ENCODE peak calls at places on chromosomes 11 and 22, in nine cellular contexts. One of them, this sample, is unnamed.

GRCh38 chr11:130786987-130787688 is 129.1 kb downstream of the SNX19 start:
- DNase-seq in HCT116: no peak
- DNase-seq in stomach: no peak
- DNase-seq in suprapubic skin: no peak
- DNase-seq in H1: no peak
- DNase-seq in transverse colon: no peak
- DNase-seq in spleen: no peak
- DNase-seq in breast epithelium: no peak
- DNase-seq in endothelial cell of umbilical vein: peak
- DNase-seq in this sample: no peak

GRCh38 chr22:25069758-25070461 is 117.4 kb downstream of the KIAA1671 start:
- DNase-seq in HCT116: no peak
- DNase-seq in stomach: no peak
- DNase-seq in suprapubic skin: no peak
- DNase-seq in H1: no peak
- DNase-seq in transverse colon: no peak
- DNase-seq in spleen: no peak
- DNase-seq in breast epithelium: no peak
- DNase-seq in endothelial cell of umbilical vein: peak
- DNase-seq in this sample: no peak

GRCh38 chr11:44463751-44464150 is 101.7 kb upstream of the CD82 start:
- DNase-seq in HCT116: no peak
- DNase-seq in stomach: no peak
- DNase-seq in suprapubic skin: peak
- DNase-seq in H1: no peak
- DNase-seq in transverse colon: no peak
- DNase-seq in spleen: peak
- DNase-seq in breast epithelium: no peak
- DNase-seq in endothelial cell of umbilical vein: no peak
- DNase-seq in this sample: no peak

GRCh38 chr22:25555506-25556060 is 8.9 kb upstream of the GRK3 start:
- DNase-seq in HCT116: no peak
- DNase-seq in stomach: no peak
- DNase-seq in suprapubic skin: no peak
- DNase-seq in H1: no peak
- DNase-seq in transverse colon: no peak
- DNase-seq in spleen: no peak
- DNase-seq in breast epithelium: no peak
- DNase-seq in endothelial cell of umbilical vein: no peak
- DNase-seq in this sample: no peak

GRCh38 chr11:74896311-74896710 is 52.6 kb downstream of the XRRA1 start:
- DNase-seq in HCT116: no peak
- DNase-seq in stomach: no peak
- DNase-seq in suprapubic skin: no peak
- DNase-seq in H1: no peak
- DNase-seq in transverse colon: peak
- DNase-seq in spleen: no peak
- DNase-seq in breast epithelium: no peak
- DNase-seq in endothelial cell of umbilical vein: no peak
- DNase-seq in this sample: no peak

GRCh38 chr11:7060828-7061227 is 28.0 kb upstream of the RBMXL2 start:
- DNase-seq in HCT116: no peak
- DNase-seq in stomach: no peak
- DNase-seq in suprapubic skin: no peak
- DNase-seq in H1: no peak
- DNase-seq in transverse colon: no peak
- DNase-seq in spleen: no peak
- DNase-seq in breast epithelium: no peak
- DNase-seq in endothelial cell of umbilical vein: peak
- DNase-seq in this sample: no peak

GRCh38 chr22:46352691-46353386 is 17.3 kb downstream of the TRMU start:
- DNase-seq in HCT116: no peak
- DNase-seq in stomach: peak
- DNase-seq in suprapubic skin: no peak
- DNase-seq in H1: no peak
- DNase-seq in transverse colon: peak
- DNase-seq in spleen: peak
- DNase-seq in breast epithelium: peak
- DNase-seq in endothelial cell of umbilical vein: no peak
- DNase-seq in this sample: no peak

GRCh38 chr11:35511666-35512065 is 13.8 kb downstream of the PAMR1 start:
- DNase-seq in HCT116: no peak
- DNase-seq in stomach: no peak
- DNase-seq in suprapubic skin: no peak
- DNase-seq in H1: no peak
- DNase-seq in transverse colon: no peak
- DNase-seq in spleen: no peak
- DNase-seq in breast epithelium: no peak
- DNase-seq in endothelial cell of umbilical vein: no peak
- DNase-seq in this sample: no peak

GRCh38 chr11:697028-697491 is 1.4 kb downstream of the TMEM80 start:
- DNase-seq in HCT116: no peak
- DNase-seq in stomach: no peak
- DNase-seq in suprapubic skin: peak
- DNase-seq in H1: no peak
- DNase-seq in transverse colon: no peak
- DNase-seq in spleen: no peak
- DNase-seq in breast epithelium: no peak
- DNase-seq in endothelial cell of umbilical vein: no peak
- DNase-seq in this sample: no peak

GRCh38 chr11:33633251-33634003 is 67.2 kb downstream of the C11orf91 start:
- DNase-seq in HCT116: peak
- DNase-seq in stomach: no peak
- DNase-seq in suprapubic skin: no peak
- DNase-seq in H1: peak
- DNase-seq in transverse colon: peak
- DNase-seq in spleen: no peak
- DNase-seq in breast epithelium: no peak
- DNase-seq in endothelial cell of umbilical vein: no peak
- DNase-seq in this sample: no peak

GRCh38 chr11:34256591-34256990 is 101.2 kb downstream of the ABTB2 start:
- DNase-seq in HCT116: no peak
- DNase-seq in stomach: no peak
- DNase-seq in suprapubic skin: no peak
- DNase-seq in H1: no peak
- DNase-seq in transverse colon: no peak
- DNase-seq in spleen: no peak
- DNase-seq in breast epithelium: no peak
- DNase-seq in endothelial cell of umbilical vein: no peak
- DNase-seq in this sample: no peak

GRCh38 chr22:50481045-50481439 is 301 bp upstream of the ADM2 start:
- DNase-seq in HCT116: no peak
- DNase-seq in stomach: no peak
- DNase-seq in suprapubic skin: no peak
- DNase-seq in H1: no peak
- DNase-seq in transverse colon: no peak
- DNase-seq in spleen: no peak
- DNase-seq in breast epithelium: no peak
- DNase-seq in endothelial cell of umbilical vein: no peak
- DNase-seq in this sample: no peak

GRCh38 chr11:67006029-67006884 is 16.7 kb upstream of the SYT12 start:
- DNase-seq in HCT116: peak
- DNase-seq in stomach: no peak
- DNase-seq in suprapubic skin: no peak
- DNase-seq in H1: no peak
- DNase-seq in transverse colon: no peak
- DNase-seq in spleen: no peak
- DNase-seq in breast epithelium: no peak
- DNase-seq in endothelial cell of umbilical vein: no peak
- DNase-seq in this sample: peak

GRCh38 chr11:44047931-44048431 is at the start of gene ACCSL:
- DNase-seq in HCT116: no peak
- DNase-seq in stomach: no peak
- DNase-seq in suprapubic skin: no peak
- DNase-seq in H1: no peak
- DNase-seq in transverse colon: no peak
- DNase-seq in spleen: no peak
- DNase-seq in breast epithelium: no peak
- DNase-seq in endothelial cell of umbilical vein: no peak
- DNase-seq in this sample: no peak

GRCh38 chr22:28983788-28984441 is 77.7 kb downstream of the C22orf31 start:
- DNase-seq in HCT116: no peak
- DNase-seq in stomach: no peak
- DNase-seq in suprapubic skin: no peak
- DNase-seq in H1: no peak
- DNase-seq in transverse colon: no peak
- DNase-seq in spleen: no peak
- DNase-seq in breast epithelium: no peak
- DNase-seq in endothelial cell of umbilical vein: no peak
- DNase-seq in this sample: no peak

GRCh38 chr11:66856496-66857233 is at the start of gene LRFN4:
- DNase-seq in HCT116: no peak
- DNase-seq in stomach: peak
- DNase-seq in suprapubic skin: no peak
- DNase-seq in H1: no peak
- DNase-seq in transverse colon: peak
- DNase-seq in spleen: peak
- DNase-seq in breast epithelium: no peak
- DNase-seq in endothelial cell of umbilical vein: no peak
- DNase-seq in this sample: peak

GRCh38 chr22:48316245-48316875 is 1511.3 kb downstream of the BRD1 start:
- DNase-seq in HCT116: no peak
- DNase-seq in stomach: peak
- DNase-seq in suprapubic skin: peak
- DNase-seq in H1: no peak
- DNase-seq in transverse colon: no peak
- DNase-seq in spleen: peak
- DNase-seq in breast epithelium: peak
- DNase-seq in endothelial cell of umbilical vein: no peak
- DNase-seq in this sample: no peak

GRCh38 chr22:50703726-50704509 is 31.3 kb downstream of the SHANK3 start:
- DNase-seq in HCT116: no peak
- DNase-seq in stomach: no peak
- DNase-seq in suprapubic skin: peak
- DNase-seq in H1: no peak
- DNase-seq in transverse colon: no peak
- DNase-seq in spleen: peak
- DNase-seq in breast epithelium: no peak
- DNase-seq in endothelial cell of umbilical vein: no peak
- DNase-seq in this sample: no peak

GRCh38 chr11:113474362-113475159 is 637 bp downstream of the DRD2 start:
- DNase-seq in HCT116: no peak
- DNase-seq in stomach: peak
- DNase-seq in suprapubic skin: no peak
- DNase-seq in H1: peak
- DNase-seq in transverse colon: peak
- DNase-seq in spleen: no peak
- DNase-seq in breast epithelium: peak
- DNase-seq in endothelial cell of umbilical vein: peak
- DNase-seq in this sample: peak

GRCh38 chr11:34926101-34926830 is 9.8 kb downstream of the PDHX start:
- DNase-seq in HCT116: peak
- DNase-seq in stomach: no peak
- DNase-seq in suprapubic skin: no peak
- DNase-seq in H1: no peak
- DNase-seq in transverse colon: no peak
- DNase-seq in spleen: no peak
- DNase-seq in breast epithelium: no peak
- DNase-seq in endothelial cell of umbilical vein: peak
- DNase-seq in this sample: no peak

GRCh38 chr11:126282742-126283591 is at the start of gene TIRAP:
- DNase-seq in HCT116: no peak
- DNase-seq in stomach: peak
- DNase-seq in suprapubic skin: peak
- DNase-seq in H1: no peak
- DNase-seq in transverse colon: peak
- DNase-seq in spleen: peak
- DNase-seq in breast epithelium: peak
- DNase-seq in endothelial cell of umbilical vein: peak
- DNase-seq in this sample: peak
- TF ChIP-seq POLR2A in HCT116: peak
- TF ChIP-seq POLR2A in stomach: no peak
- TF ChIP-seq POLR2A in suprapubic skin: no peak
- TF ChIP-seq POLR2A in H1: no peak
- TF ChIP-seq POLR2A in transverse colon: peak
- TF ChIP-seq POLR2A in spleen: no peak
- TF ChIP-seq POLR2A in breast epithelium: no peak
- TF ChIP-seq POLR2A in endothelial cell of umbilical vein: peak
- TF ChIP-seq POLR2A in this sample: peak

GRCh38 chr11:63567044-63567840 is 4.1 kb upstream of the PLAAT2 start:
- DNase-seq in HCT116: peak
- DNase-seq in stomach: no peak
- DNase-seq in suprapubic skin: no peak
- DNase-seq in H1: no peak
- DNase-seq in transverse colon: peak
- DNase-seq in spleen: no peak
- DNase-seq in breast epithelium: no peak
- DNase-seq in endothelial cell of umbilical vein: peak
- DNase-seq in this sample: no peak
- TF ChIP-seq POLR2AphosphoS5 in HCT116: no peak
- TF ChIP-seq POLR2AphosphoS5 in stomach: peak
- TF ChIP-seq POLR2AphosphoS5 in suprapubic skin: no peak
- TF ChIP-seq POLR2AphosphoS5 in H1: no peak
- TF ChIP-seq POLR2AphosphoS5 in transverse colon: no peak
- TF ChIP-seq POLR2AphosphoS5 in spleen: no peak
- TF ChIP-seq POLR2AphosphoS5 in breast epithelium: peak
- TF ChIP-seq POLR2AphosphoS5 in endothelial cell of umbilical vein: no peak
- TF ChIP-seq POLR2AphosphoS5 in this sample: peak

DNA sequence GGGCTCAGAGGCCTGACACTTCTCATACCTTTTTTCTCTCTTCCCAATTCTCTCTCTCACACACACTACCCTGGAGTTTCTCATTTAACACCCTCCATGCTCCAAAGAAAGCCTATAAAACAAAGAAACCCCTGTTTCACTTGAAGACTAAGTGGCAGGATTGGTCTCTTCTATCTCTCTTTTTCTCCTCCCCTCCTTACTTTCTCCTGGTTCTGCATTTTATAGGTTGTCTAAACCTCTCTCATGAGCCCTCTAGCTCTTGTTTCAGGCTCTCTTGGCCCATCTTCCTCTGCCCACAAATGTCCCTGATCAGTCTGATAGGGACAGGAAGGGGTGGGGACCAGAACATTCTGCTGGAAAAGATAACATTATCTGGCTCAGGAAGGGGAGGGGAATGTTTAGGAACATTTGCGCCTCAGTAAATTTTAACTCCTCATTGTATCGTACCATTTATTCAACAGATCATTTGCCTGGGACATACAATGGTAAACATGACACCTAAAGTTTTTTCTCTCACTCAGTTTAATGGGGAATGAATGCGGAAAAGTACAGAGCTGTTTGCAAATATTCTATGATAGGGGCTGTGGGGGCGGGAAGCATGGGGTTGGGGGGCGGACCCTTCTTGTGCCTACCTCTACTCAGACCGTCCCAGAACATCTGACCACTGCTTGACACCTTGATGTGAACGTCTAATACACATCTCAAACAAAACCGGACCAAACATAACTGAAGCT is 10.8 kb downstream of the CRYBA4 start:
- DNase-seq in HCT116: no peak
- DNase-seq in stomach: no peak
- DNase-seq in suprapubic skin: no peak
- DNase-seq in H1: no peak
- DNase-seq in transverse colon: no peak
- DNase-seq in spleen: no peak
- DNase-seq in breast epithelium: no peak
- DNase-seq in endothelial cell of umbilical vein: peak
- DNase-seq in this sample: no peak
- TF ChIP-seq POLR2A in HCT116: no peak
- TF ChIP-seq POLR2A in stomach: no peak
- TF ChIP-seq POLR2A in suprapubic skin: no peak
- TF ChIP-seq POLR2A in H1: no peak
- TF ChIP-seq POLR2A in transverse colon: no peak
- TF ChIP-seq POLR2A in spleen: no peak
- TF ChIP-seq POLR2A in breast epithelium: no peak
- TF ChIP-seq POLR2A in endothelial cell of umbilical vein: peak
- TF ChIP-seq POLR2A in this sample: no peak

GRCh38 chr11:62621567-62622470 is at the start of gene B3GAT3:
- DNase-seq in HCT116: peak
- DNase-seq in stomach: peak
- DNase-seq in suprapubic skin: peak
- DNase-seq in H1: peak
- DNase-seq in transverse colon: peak
- DNase-seq in spleen: peak
- DNase-seq in breast epithelium: peak
- DNase-seq in endothelial cell of umbilical vein: peak
- DNase-seq in this sample: peak
- TF ChIP-seq POLR2AphosphoS5 in HCT116: peak
- TF ChIP-seq POLR2AphosphoS5 in stomach: peak
- TF ChIP-seq POLR2AphosphoS5 in suprapubic skin: peak
- TF ChIP-seq POLR2AphosphoS5 in H1: peak
- TF ChIP-seq POLR2AphosphoS5 in transverse colon: peak
- TF ChIP-seq POLR2AphosphoS5 in spleen: peak
- TF ChIP-seq POLR2AphosphoS5 in breast epithelium: peak
- TF ChIP-seq POLR2AphosphoS5 in endothelial cell of umbilical vein: peak
- TF ChIP-seq POLR2AphosphoS5 in this sample: peak